ENCODE peak calls at places on chromosomes 7 and 10, in four cellular contexts. H is fibroblast of mammary gland; L is Jurkat, Clone E6-1; J is fibroblast of the aortic adventitia. Z is an unnamed sample.
A peak's percentile ranks its signal among the peaks of the same experiment; 100 is the strongest.

GRCh38 chr7:88795553-88795952 is at the start of gene TEX47:
- DNase-seq in H (no peak), L (no peak), J (no peak), Z (no peak)

GRCh38 chr10:72334196-72334831 is 20.4 kb downstream of the DNAJB12 start:
- DNase-seq in H (peak; percentile 52), L (peak; percentile 90), J (no peak), Z (peak; percentile 95)

GRCh38 chr10:58412502-58412961 is 27.3 kb downstream of the TFAM start:
- DNase-seq in H (peak; percentile 91), L (no peak), J (peak; percentile 39), Z (peak; percentile 96)

GRCh38 chr7:108224387-108224786 is 94.2 kb upstream of the LAMB4 start:
- DNase-seq in H (no peak), L (no peak), J (no peak), Z (no peak)

GRCh38 chr7:104207348-104207730 is 474 bp downstream of the ORC5 start:
- DNase-seq in H (peak; percentile 28), L (no peak), J (peak; percentile 33), Z (peak; percentile 36)

GRCh38 chr7:12297709-12298108 is 86.6 kb downstream of the TMEM106B start:
- DNase-seq in H (no peak), L (no peak), J (no peak), Z (no peak)

GRCh38 chr10:126663880-126664279 is 6.6 kb downstream of the C10orf90 start:
- DNase-seq in H (peak; percentile 94), L (no peak), J (peak; percentile 66), Z (peak; percentile 78)

GRCh38 chr10:48462482-48463020 is 142.3 kb downstream of the ARHGAP22 start:
- DNase-seq in H (no peak), L (no peak), J (no peak), Z (no peak)

GRCh38 chr10:5776881-5777197 is 36.4 kb downstream of the GDI2 start:
- DNase-seq in H (peak; percentile 88), L (no peak), J (peak; percentile 85), Z (peak; percentile 68)

GRCh38 chr7:92259610-92260247 is 14.0 kb downstream of the ANKIB1 start:
- DNase-seq in H (no peak), L (no peak), J (no peak), Z (no peak)

GRCh38 chr10:3442451-3442990 is 269.9 kb upstream of the PITRM1 start:
- DNase-seq in H (no peak), L (no peak), J (no peak), Z (no peak)

GRCh38 chr7:41503438-41503837 is 199.5 kb downstream of the INHBA start:
- DNase-seq in H (peak; percentile 32), L (no peak), J (peak; percentile 11), Z (peak; percentile 30)